ENCODE peak calls at places on chromosomes 7 and 10, in five cellular contexts. X, C, J, R and V are unnamed samples.

GRCh38 chr7:31083205-31083801 is 31.2 kb downstream of the ADCYAP1R1 start:
- DNase-seq in X (no peak), C (no peak), J (no peak), R (no peak), V (no peak)

GRCh38 chr10:49037187-49037586 is 78.1 kb downstream of the VSTM4 start:
- DNase-seq in X (no peak), C (no peak), J (no peak), R (no peak), V (no peak)

GRCh38 chr10:79322616-79323566 is 24.4 kb upstream of the PPIF start:
- DNase-seq in X (no peak), C (no peak), J (peak; percentile 19), R (no peak), V (no peak)

GRCh38 chr10:114654829-114655575 is 3.1 kb downstream of the ABLIM1 start:
- DNase-seq in X (no peak), C (no peak), J (no peak), R (no peak), V (no peak)

GRCh38 chr10:102113956-102114857 is 6.0 kb downstream of the LDB1 start:
- DNase-seq in X (no peak), C (peak; percentile 38), J (peak; percentile 69), R (no peak), V (no peak)

GRCh38 chr10:83371696-83372490 is 767.4 kb upstream of the GHITM start:
- DNase-seq in X (no peak), C (no peak), J (no peak), R (no peak), V (no peak)

GRCh38 chr10:59779656-59780521 is 26.6 kb upstream of the MRLN start:
- DNase-seq in X (no peak), C (no peak), J (no peak), R (no peak), V (no peak)

GRCh38 chr10:47296111-47296894 is 3.7 kb upstream of the GDF10 start:
- DNase-seq in X (no peak), C (no peak), J (no peak), R (no peak), V (no peak)

GRCh38 chr7:106957766-106958165 is 86.7 kb upstream of the PRKAR2B start:
- DNase-seq in X (no peak), C (no peak), J (no peak), R (no peak), V (no peak)

GRCh38 chr7:143345428-143345900 is 17.0 kb downstream of the FAM131B start:
- DNase-seq in X (no peak), C (peak; percentile 92), J (peak; percentile 56), R (peak; percentile 82), V (no peak)

GRCh38 chr10:111078505-111079185 is 1.8 kb downstream of the ADRA2A start:
- DNase-seq in X (no peak), C (peak; percentile 43), J (no peak), R (no peak), V (no peak)

DNA sequence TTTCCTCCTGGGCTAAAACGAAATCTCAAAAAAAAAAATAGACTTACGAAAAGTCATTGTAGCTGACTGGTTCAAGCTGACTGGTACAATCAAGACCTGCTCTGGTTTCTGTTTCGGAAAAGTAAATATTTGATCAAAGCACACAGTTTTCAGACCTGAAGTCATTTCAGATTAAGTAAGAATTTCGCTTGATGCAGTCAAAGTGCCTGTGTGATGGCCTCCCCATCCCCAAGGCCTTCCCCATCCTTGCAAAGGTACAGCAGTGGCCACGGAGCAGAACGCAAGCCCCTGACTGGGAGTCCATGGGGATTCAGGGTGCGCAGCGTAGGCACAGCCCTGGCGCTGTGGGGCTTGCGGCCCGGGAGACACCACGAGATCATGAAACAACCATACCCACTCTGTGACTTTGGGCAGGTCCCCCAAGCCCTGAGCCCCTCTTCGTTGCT is 29.2 kb downstream of the CHST15 start:
- DNase-seq in X (no peak), C (no peak), J (no peak), R (peak; percentile 30), V (no peak)
- H3K4me1 ChIP-seq in X (no peaks in the 10 kb centered on the region), C (peaks cover 5% of the 10 kb centered on the region), J (peaks cover 7% of the 10 kb centered on the region), R (peaks cover 16% of the 10 kb centered on the region), V (peaks cover 12% of the 10 kb centered on the region)

GRCh38 chr7:148852272-148852671 is 31.8 kb downstream of the EZH2 start:
- DNase-seq in X (no peak), C (no peak), J (no peak), R (no peak), V (no peak)

GRCh38 chr7:148850564-148850963 is 33.5 kb downstream of the EZH2 start:
- DNase-seq in X (no peak), C (no peak), J (no peak), R (no peak), V (no peak)

GRCh38 chr7:148854975-148855374 is 29.1 kb downstream of the EZH2 start:
- DNase-seq in X (no peak), C (no peak), J (no peak), R (no peak), V (no peak)

GRCh38 chr7:148847815-148848726 is 36.0 kb downstream of the EZH2 start:
- DNase-seq in X (no peak), C (no peak), J (no peak), R (no peak), V (no peak)

GRCh38 chr7:148849393-148850098 is 34.5 kb downstream of the EZH2 start:
- DNase-seq in X (no peak), C (no peak), J (no peak), R (no peak), V (no peak)
- H3K27ac ChIP-seq in X (no peak overlapping the region), C (no peak overlapping the region), J (no peak overlapping the region), R (no peak overlapping the region), V (no peak overlapping the region)

GRCh38 chr10:78164687-78165086 is 131.0 kb downstream of the RPS24 start:
- DNase-seq in X (no peak), C (no peak), J (no peak), R (no peak), V (no peak)

GRCh38 chr10:78169214-78169613 is 135.6 kb downstream of the RPS24 start:
- DNase-seq in X (no peak), C (no peak), J (no peak), R (no peak), V (no peak)

GRCh38 chr10:78162867-78163266 is 129.2 kb downstream of the RPS24 start:
- DNase-seq in X (no peak), C (no peak), J (no peak), R (no peak), V (no peak)

GRCh38 chr10:78165172-78165571 is 131.5 kb downstream of the RPS24 start:
- DNase-seq in X (no peak), C (no peak), J (no peak), R (no peak), V (no peak)

DNA sequence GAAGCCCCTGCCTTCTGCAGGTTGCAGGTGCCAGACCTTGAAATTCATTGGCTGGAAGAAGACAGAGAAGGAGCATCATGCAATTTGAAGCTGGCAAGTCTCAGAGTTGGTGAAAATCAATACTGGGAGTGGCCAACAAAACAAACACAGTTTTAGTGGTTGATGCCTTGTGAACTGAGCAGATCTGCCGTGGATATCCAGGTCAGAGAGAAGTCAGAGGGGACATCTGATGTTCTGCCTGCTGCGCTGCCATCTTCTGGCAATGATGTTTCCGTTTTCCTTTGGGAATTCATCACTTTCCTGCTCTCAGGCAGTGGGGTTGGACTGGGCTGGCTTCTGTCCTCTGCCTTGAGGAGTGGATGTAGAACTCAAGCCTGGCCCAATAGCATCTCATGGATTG is 132.0 kb downstream of the RPS24 start:
- DNase-seq in X (no peak), C (peak; percentile 48), J (no peak), R (no peak), V (no peak)
- TF ChIP-seq CTCF in X (no peak), C (peak; percentile 63), J (no peak), R (peak; percentile 28), V (no peak)

GRCh38 chr10:63201118-63201517 is 68.0 kb downstream of the NRBF2 start:
- DNase-seq in X (no peak), C (no peak), J (no peak), R (no peak), V (no peak)
- H3K4me1 ChIP-seq in X (no peaks in the 10 kb centered on the region), C (peaks cover 3% of the 10 kb centered on the region), J (peaks cover 4% of the 10 kb centered on the region), R (peaks cover 3% of the 10 kb centered on the region), V (peaks cover 17% of the 10 kb centered on the region)